ENCODE peak calls at places on chromosome 5, in five cellular contexts. R is GM12878, V is A549, B is K562, F is SK-N-SH. J is an unnamed sample.

GRCh38 chr5:85512896-85513295 is 1104.8 kb upstream of the COX7C start:
- DNase-seq in R (no peak), B (no peak), V (no peak), F (no peak), J (no peak)

GRCh38 chr5:19853616-19854240 is 134.3 kb downstream of the CDH18 start:
- DNase-seq in F (no peak), V (no peak), B (no peak), R (no peak), J (peak)

GRCh38 chr5:170275376-170275994 is 22.1 kb downstream of the LCP2 start:
- DNase-seq in V (no peak), R (no peak), B (no peak), F (no peak), J (no peak)

GRCh38 chr5:157603333-157604190 is 28.0 kb upstream of the ADAM19 start:
- DNase-seq in V (peak), B (no peak), F (no peak), R (no peak), J (peak)

GRCh38 chr5:150510460-150511263 is 2.7 kb downstream of the NDST1 start:
- DNase-seq in B (no peak), F (peak), V (peak), R (no peak), J (no peak)

GRCh38 chr5:114780290-114780689 is 389.4 kb downstream of the TRIM36 start:
- DNase-seq in B (no peak), R (no peak), F (no peak), V (no peak), J (no peak)

GRCh38 chr5:172488221-172488620 is 33.9 kb upstream of the SH3PXD2B start:
- DNase-seq in V (no peak), F (no peak), B (peak), R (no peak), J (no peak)

GRCh38 chr5:58011301-58011700 is 448.6 kb downstream of the PLK2 start:
- DNase-seq in R (no peak), B (no peak), F (no peak), V (no peak), J (no peak)

GRCh38 chr5:56172225-56172624 is 60.9 kb downstream of the ANKRD55 start:
- DNase-seq in V (no peak), F (no peak), R (no peak), B (no peak), J (peak)

GRCh38 chr5:10648806-10649517 is 85.1 kb downstream of the ANKRD33B start:
- DNase-seq in B (no peak), F (no peak), R (no peak), V (no peak), J (no peak)

GRCh38 chr5:132473019-132473531 is 17.5 kb downstream of the IRF1 start:
- DNase-seq in B (no peak), R (no peak), F (no peak), V (no peak), J (no peak)

GRCh38 chr5:141651728-141652105 is 499 bp upstream of the FCHSD1 start:
- DNase-seq in F (peak), B (no peak), V (no peak), R (no peak), J (no peak)

GRCh38 chr5:161547573-161548471 is 1.3 kb upstream of the GABRB2 start:
- DNase-seq in F (peak), R (no peak), V (peak), B (no peak), J (no peak)

GRCh38 chr5:116272281-116272941 is 187.6 kb downstream of the COMMD10 start:
- DNase-seq in F (no peak), R (no peak), B (no peak), V (no peak), J (peak)

GRCh38 chr5:2891781-2892180 is 140.3 kb upstream of the IRX2 start:
- DNase-seq in B (no peak), R (no peak), V (no peak), F (no peak), J (no peak)

GRCh38 chr5:143060018-143060417 is 289.8 kb downstream of the ARHGAP26 start:
- DNase-seq in R (no peak), V (no peak), B (no peak), F (no peak), J (peak)

GRCh38 chr5:59360130-59360555 is 533.4 kb downstream of the PDE4D start:
- DNase-seq in F (no peak), R (no peak), V (peak), B (no peak), J (no peak)

GRCh38 chr5:5217371-5217770 is 77.2 kb downstream of the ADAMTS16 start:
- DNase-seq in R (peak), F (no peak), B (no peak), V (no peak), J (no peak)

GRCh38 chr5:64771736-64772135 is 3.0 kb downstream of the CWC27 start:
- DNase-seq in R (no peak), V (no peak), B (no peak), F (no peak), J (no peak)

GRCh38 chr5:179404321-179405053 is 59.2 kb upstream of the ADAMTS2 start:
- DNase-seq in B (no peak), F (peak), R (no peak), V (no peak), J (peak)

GRCh38 chr5:149641000-149641576 is 59.8 kb downstream of the ARHGEF37 start:
- DNase-seq in F (no peak), R (no peak), V (peak), B (peak), J (peak)

GRCh38 chr5:99122976-99123375 is 194.2 kb upstream of the CHD1 start:
- DNase-seq in F (no peak), R (no peak), V (peak), B (no peak), J (peak)

GRCh38 chr5:153824909-153825308 is 213.8 kb downstream of the FAM114A2 start:
- DNase-seq in R (no peak), B (no peak), F (no peak), V (no peak), J (no peak)

GRCh38 chr5:138944527-138945322 is 69.6 kb upstream of the LRRTM2 start:
- DNase-seq in B (no peak), V (no peak), R (no peak), F (no peak), J (no peak)

GRCh38 chr5:173451031-173451430 is 122.8 kb upstream of the STC2 start:
- DNase-seq in R (no peak), V (peak), F (peak), B (peak), J (peak)

GRCh38 chr5:39116347-39116899 is 42.2 kb upstream of the RICTOR start:
- DNase-seq in V (no peak), B (no peak), R (no peak), F (no peak), J (no peak)

GRCh38 chr5:115548683-115549082 is 4.1 kb upstream of the FEM1C start:
- DNase-seq in V (no peak), F (no peak), B (no peak), R (no peak), J (no peak)

GRCh38 chr5:58773744-58774441 is 191.0 kb downstream of the RAB3C start:
- DNase-seq in F (no peak), R (no peak), B (no peak), V (no peak), J (no peak)

GRCh38 chr5:173205921-173206320 is 29.1 kb downstream of the NKX2-5 start:
- DNase-seq in F (no peak), R (no peak), B (no peak), V (no peak), J (no peak)

GRCh38 chr5:172748341-172748843 is 22.6 kb downstream of the DUSP1 start:
- DNase-seq in R (no peak), B (no peak), V (no peak), F (no peak), J (no peak)

GRCh38 chr5:109865636-109866035 is 175.9 kb downstream of the MAN2A1 start:
- DNase-seq in F (no peak), B (no peak), V (peak), R (no peak), J (peak)

GRCh38 chr5:29852329-29852728 is 1341.2 kb upstream of the CDH6 start:
- DNase-seq in F (no peak), V (no peak), R (no peak), B (no peak), J (no peak)

GRCh38 chr5:73534001-73534547 is 31.4 kb downstream of the ANKRA2 start:
- DNase-seq in B (no peak), V (no peak), R (no peak), F (no peak), J (peak)

GRCh38 chr5:73528248-73528647 is 30.0 kb downstream of the BTF3 start:
- DNase-seq in V (no peak), R (no peak), F (no peak), B (no peak), J (no peak)

GRCh38 chr5:73529081-73529480 is 30.8 kb downstream of the BTF3 start:
- DNase-seq in F (no peak), R (no peak), B (no peak), V (no peak), J (no peak)

GRCh38 chr5:73532195-73532594 is 33.2 kb downstream of the ANKRA2 start:
- DNase-seq in R (no peak), V (no peak), F (no peak), B (no peak), J (no peak)

GRCh38 chr5:73531356-73531755 is 33.1 kb downstream of the BTF3 start:
- DNase-seq in V (no peak), B (no peak), F (no peak), R (no peak), J (no peak)
- TF ChIP-seq RCOR1 in V (no peak), B (no peak), F (no peak), R (no peak), J (no peak)

DNA sequence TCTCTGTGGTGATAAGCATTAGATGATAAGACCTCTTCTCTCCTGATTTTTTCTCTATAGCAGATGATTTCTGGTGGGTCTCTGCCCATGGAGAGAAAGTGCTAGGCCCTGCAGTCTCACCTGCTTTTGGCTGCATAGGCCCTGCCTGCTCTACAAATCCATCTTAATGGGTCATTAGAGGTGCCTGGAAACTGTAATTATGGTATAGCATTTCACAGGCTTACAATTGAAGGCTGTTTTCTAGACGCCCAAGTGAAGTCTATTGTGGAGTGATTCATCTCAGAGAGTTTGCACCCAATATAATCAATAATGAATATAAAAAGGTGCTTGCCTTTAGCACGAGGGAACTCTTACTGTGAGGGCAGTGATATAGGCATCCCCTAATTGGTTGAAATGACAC is 33.8 kb downstream of the NEUROG1 start:
- DNase-seq in V (no peak), B (no peak), R (no peak), F (no peak), J (no peak)
- TF ChIP-seq RCOR1 in V (no peak), B (no peak), R (no peak), F (no peak), J (no peak)

DNA sequence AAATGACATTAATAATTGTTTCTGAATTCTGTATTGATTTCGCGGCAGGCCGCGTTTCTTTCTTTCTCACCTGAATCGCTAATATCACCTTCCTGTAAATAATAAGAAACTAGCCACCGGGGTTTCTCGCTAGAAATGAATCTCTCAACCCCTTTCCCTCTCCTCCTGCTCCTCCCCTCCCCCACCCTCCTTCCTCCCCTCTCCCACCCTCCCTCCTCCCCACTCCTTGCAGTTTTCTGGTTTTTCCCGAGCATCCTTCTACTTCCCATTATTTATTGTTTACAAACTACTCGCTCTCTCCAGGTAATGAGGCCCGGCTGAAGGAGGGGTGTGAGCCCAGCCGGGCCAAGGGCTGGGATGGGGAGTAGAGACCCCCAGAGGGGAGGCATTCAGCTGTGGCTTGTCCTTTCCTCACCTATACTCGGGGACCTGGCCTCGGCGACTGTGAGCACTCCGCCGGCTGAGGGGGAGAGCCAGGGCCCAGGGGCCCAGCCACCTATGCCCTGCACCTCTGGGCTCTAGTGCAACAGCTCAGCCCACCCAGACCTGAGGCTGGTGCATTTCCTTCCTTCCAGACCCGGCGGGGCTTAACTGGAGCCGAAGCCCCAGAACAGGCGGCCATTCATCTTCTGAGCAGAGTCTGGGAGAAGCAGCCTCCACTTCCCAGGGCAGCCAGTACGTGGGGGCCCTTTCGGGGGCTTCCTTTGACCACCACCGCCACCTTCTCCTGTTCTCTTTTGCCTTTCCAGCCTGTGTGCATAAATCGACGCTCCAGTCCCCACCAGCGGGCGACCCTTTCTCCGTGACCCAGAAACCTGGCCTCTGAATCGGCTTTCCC is 2.1 kb upstream of the IRX4 start:
- DNase-seq in V (no peak), R (no peak), F (no peak), B (no peak), J (no peak)
- TF ChIP-seq RCOR1 in V (no peak), R (no peak), F (no peak), B (no peak), J (no peak)

DNA sequence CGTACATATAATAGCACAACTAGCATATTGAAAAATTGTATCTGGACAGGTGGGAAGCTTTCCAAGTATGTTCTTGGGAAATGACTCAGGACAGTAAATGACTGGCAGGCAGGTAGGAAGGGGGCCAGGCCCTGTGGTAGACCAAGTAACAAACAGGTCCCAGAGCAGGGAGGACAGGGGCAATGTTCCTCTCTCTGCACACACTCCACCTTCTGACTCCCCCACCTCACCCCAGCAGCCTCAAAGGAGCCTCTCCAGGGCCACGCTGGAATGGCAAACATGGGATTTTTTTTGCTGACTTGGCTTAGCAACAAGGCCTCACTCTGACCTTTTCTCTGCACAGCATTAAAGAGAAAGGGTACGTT is 31.1 kb upstream of the IQGAP2 start:
- DNase-seq in B (no peak), V (no peak), F (no peak), R (no peak), J (peak)
- TF ChIP-seq RCOR1 in B (no peak), V (no peak), F (no peak), R (no peak), J (no peak)

J was measured in IMR-90.